ENCODE peak calls at places on chromosomes 13 and 19, in four cellular contexts. One of them, this sample, is unnamed.

GRCh38 chr13:35485451-35485850 is 9.0 kb upstream of the MAB21L1 start:
- DNase-seq in HepG2: no peak
- DNase-seq in A549: no peak
- DNase-seq in GM12878: no peak
- DNase-seq in this sample: no peak

GRCh38 chr19:16139752-16140151 is 3.7 kb upstream of the HSH2D start:
- DNase-seq in A549: no peak
- DNase-seq in HepG2: no peak
- DNase-seq in GM12878: peak
- DNase-seq in this sample: no peak

GRCh38 chr19:33641261-33641660 is 19.5 kb downstream of the CHST8 start:
- DNase-seq in A549: no peak
- DNase-seq in HepG2: no peak
- DNase-seq in GM12878: no peak
- DNase-seq in this sample: no peak

GRCh38 chr13:34678154-34678553 is 263.9 kb upstream of the NBEA start:
- DNase-seq in A549: peak
- DNase-seq in GM12878: no peak
- DNase-seq in HepG2: peak
- DNase-seq in this sample: no peak

GRCh38 chr13:65744761-65745160 is 1485.4 kb downstream of the PCDH9 start:
- DNase-seq in A549: no peak
- DNase-seq in HepG2: no peak
- DNase-seq in GM12878: no peak
- DNase-seq in this sample: no peak

GRCh38 chr13:80224468-80224867 is 116.5 kb downstream of the SPRY2 start:
- DNase-seq in GM12878: no peak
- DNase-seq in A549: no peak
- DNase-seq in HepG2: no peak
- DNase-seq in this sample: no peak

GRCh38 chr19:30446844-30447243 is 74.7 kb downstream of the ZNF536 start:
- DNase-seq in A549: no peak
- DNase-seq in HepG2: no peak
- DNase-seq in GM12878: no peak
- DNase-seq in this sample: no peak

GRCh38 chr19:47848871-47849473 is 10.1 kb upstream of the TPRX2 start:
- DNase-seq in A549: peak
- DNase-seq in HepG2: peak
- DNase-seq in GM12878: no peak
- DNase-seq in this sample: peak

GRCh38 chr19:35943542-35944301 is 7.5 kb downstream of the LRFN3 start:
- DNase-seq in HepG2: no peak
- DNase-seq in A549: no peak
- DNase-seq in GM12878: no peak
- DNase-seq in this sample: no peak

GRCh38 chr19:46714523-46715106 is 2.3 kb downstream of the PRKD2 start:
- DNase-seq in A549: no peak
- DNase-seq in GM12878: no peak
- DNase-seq in HepG2: no peak
- DNase-seq in this sample: no peak

GRCh38 chr13:27952931-27953670 is 16.0 kb downstream of the CDX2 start:
- DNase-seq in HepG2: peak
- DNase-seq in GM12878: no peak
- DNase-seq in A549: no peak
- DNase-seq in this sample: no peak

GRCh38 chr13:67048793-67049150 is 181.4 kb downstream of the PCDH9 start:
- DNase-seq in A549: no peak
- DNase-seq in HepG2: no peak
- DNase-seq in GM12878: no peak
- DNase-seq in this sample: no peak

GRCh38 chr19:47890865-47891621 is 4.9 kb upstream of the SULT2A1 start:
- DNase-seq in HepG2: no peak
- DNase-seq in GM12878: no peak
- DNase-seq in A549: no peak
- DNase-seq in this sample: no peak

GRCh38 chr13:44685641-44686040 is 109.5 kb upstream of the TSC22D1 start:
- DNase-seq in GM12878: no peak
- DNase-seq in A549: no peak
- DNase-seq in HepG2: no peak
- DNase-seq in this sample: no peak

GRCh38 chr19:948842-949496 is 23.1 kb downstream of the ARID3A start:
- DNase-seq in GM12878: no peak
- DNase-seq in A549: no peak
- DNase-seq in HepG2: no peak
- DNase-seq in this sample: no peak

GRCh38 chr13:59776924-59777690 is 386.6 kb downstream of the DIAPH3 start:
- DNase-seq in A549: no peak
- DNase-seq in HepG2: no peak
- DNase-seq in GM12878: peak
- DNase-seq in this sample: no peak

GRCh38 chr19:54191671-54192453 is 754 bp downstream of the TSEN34 start:
- DNase-seq in HepG2: no peak
- DNase-seq in A549: no peak
- DNase-seq in GM12878: no peak
- DNase-seq in this sample: no peak

GRCh38 chr13:112718318-112718717 is 28.5 kb downstream of the ATP11A start:
- DNase-seq in A549: no peak
- DNase-seq in HepG2: no peak
- DNase-seq in GM12878: no peak
- DNase-seq in this sample: no peak

GRCh38 chr19:10061717-10062310 is 24.3 kb upstream of the SHFL start:
- DNase-seq in GM12878: no peak
- DNase-seq in A549: no peak
- DNase-seq in HepG2: no peak
- DNase-seq in this sample: no peak

GRCh38 chr13:95536629-95537241 is 15.8 kb upstream of the CLDN10 start:
- DNase-seq in HepG2: no peak
- DNase-seq in GM12878: no peak
- DNase-seq in A549: no peak
- DNase-seq in this sample: no peak

GRCh38 chr13:27022571-27023311 is 148.9 kb downstream of the USP12 start:
- DNase-seq in HepG2: peak
- DNase-seq in GM12878: no peak
- DNase-seq in A549: peak
- DNase-seq in this sample: no peak

GRCh38 chr13:29369060-29369743 is 226.3 kb downstream of the SLC7A1 start:
- DNase-seq in GM12878: peak
- DNase-seq in HepG2: peak
- DNase-seq in A549: no peak
- DNase-seq in this sample: peak

GRCh38 chr19:56106397-56106849 is 14.7 kb downstream of the ZNF787 start:
- DNase-seq in HepG2: no peak
- DNase-seq in A549: no peak
- DNase-seq in GM12878: no peak
- DNase-seq in this sample: no peak

GRCh38 chr19:1050989-1051788 is 11.3 kb downstream of the ABCA7 start:
- DNase-seq in HepG2: no peak
- DNase-seq in GM12878: no peak
- DNase-seq in A549: no peak
- DNase-seq in this sample: no peak

GRCh38 chr13:30415430-30416030 is 6.8 kb upstream of the UBE2L5 start:
- DNase-seq in GM12878: no peak
- DNase-seq in HepG2: no peak
- DNase-seq in A549: no peak
- DNase-seq in this sample: no peak

GRCh38 chr19:17112271-17112670 is 36.7 kb downstream of the MYO9B start:
- DNase-seq in A549: no peak
- DNase-seq in HepG2: no peak
- DNase-seq in GM12878: no peak
- DNase-seq in this sample: no peak

GRCh38 chr19:50933640-50934039 is 19.2 kb downstream of the KLK5 start:
- DNase-seq in A549: no peak
- DNase-seq in GM12878: no peak
- DNase-seq in HepG2: no peak
- DNase-seq in this sample: no peak

GRCh38 chr13:40665061-40665753 is 1.2 kb downstream of the FOXO1 start:
- DNase-seq in GM12878: no peak
- DNase-seq in A549: peak
- DNase-seq in HepG2: no peak
- DNase-seq in this sample: peak

GRCh38 chr13:45362939-45363338 is 22.0 kb upstream of the TPT1 start:
- DNase-seq in HepG2: peak
- DNase-seq in A549: no peak
- DNase-seq in GM12878: no peak
- DNase-seq in this sample: no peak

GRCh38 chr13:33441015-33441414 is 155.5 kb upstream of the STARD13 start:
- DNase-seq in GM12878: no peak
- DNase-seq in A549: peak
- DNase-seq in HepG2: peak
- DNase-seq in this sample: peak

GRCh38 chr13:51396352-51396751 is 56.5 kb downstream of the INTS6 start:
- DNase-seq in HepG2: no peak
- DNase-seq in GM12878: no peak
- DNase-seq in A549: no peak
- DNase-seq in this sample: no peak

GRCh38 chr13:44768233-44768632 is 192.1 kb upstream of the TSC22D1 start:
- DNase-seq in A549: no peak
- DNase-seq in GM12878: peak
- DNase-seq in HepG2: no peak
- DNase-seq in this sample: no peak

GRCh38 chr19:40601061-40601973 is at the start of gene LTBP4:
- DNase-seq in A549: no peak
- DNase-seq in GM12878: no peak
- DNase-seq in HepG2: no peak
- DNase-seq in this sample: peak

GRCh38 chr19:1571358-1571757 is 3.2 kb upstream of the MEX3D start:
- DNase-seq in HepG2: no peak
- DNase-seq in A549: no peak
- DNase-seq in GM12878: no peak
- DNase-seq in this sample: no peak

DNA sequence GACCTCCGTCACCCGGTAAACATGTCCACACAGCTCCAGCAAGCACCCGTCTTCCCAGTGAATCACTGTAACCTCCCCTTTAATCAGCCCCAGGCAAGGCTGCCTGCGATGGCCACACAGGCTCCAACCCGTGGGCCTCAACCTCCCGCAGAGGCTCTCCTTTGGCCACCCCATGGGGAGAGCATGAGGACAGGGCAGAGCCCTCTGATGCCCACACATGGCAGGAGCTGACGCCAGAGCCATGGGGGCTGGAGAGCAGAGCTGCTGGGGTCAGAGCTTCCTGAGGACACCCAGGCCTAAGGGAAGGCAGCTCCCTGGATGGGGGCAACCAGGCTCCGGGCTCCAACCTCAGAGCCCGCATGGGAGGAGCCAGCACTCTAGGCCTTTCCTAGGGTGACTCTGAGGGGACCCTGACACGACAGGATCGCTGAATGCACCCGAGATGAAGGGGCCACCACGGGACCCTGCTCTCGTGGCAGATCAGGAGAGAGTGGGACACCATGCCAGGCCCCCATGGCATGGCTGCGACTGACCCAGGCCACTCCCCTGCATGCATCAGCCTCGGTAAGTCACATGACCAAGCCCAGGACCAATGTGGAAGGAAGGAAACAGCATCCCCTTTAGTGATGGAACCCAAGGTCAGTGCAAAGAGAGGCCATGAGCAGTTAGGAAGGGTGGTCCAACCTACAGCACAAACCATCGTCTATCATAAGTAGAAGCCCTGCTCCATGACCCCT is 9.0 kb upstream of the CEACAM5 start:
- DNase-seq in HepG2: no peak
- DNase-seq in A549: peak
- DNase-seq in GM12878: no peak
- DNase-seq in this sample: no peak
- TF ChIP-seq PBX3 in HepG2: no peak
- TF ChIP-seq PBX3 in A549: no peak
- TF ChIP-seq PBX3 in GM12878: no peak
- TF ChIP-seq PBX3 in this sample: no peak

DNA sequence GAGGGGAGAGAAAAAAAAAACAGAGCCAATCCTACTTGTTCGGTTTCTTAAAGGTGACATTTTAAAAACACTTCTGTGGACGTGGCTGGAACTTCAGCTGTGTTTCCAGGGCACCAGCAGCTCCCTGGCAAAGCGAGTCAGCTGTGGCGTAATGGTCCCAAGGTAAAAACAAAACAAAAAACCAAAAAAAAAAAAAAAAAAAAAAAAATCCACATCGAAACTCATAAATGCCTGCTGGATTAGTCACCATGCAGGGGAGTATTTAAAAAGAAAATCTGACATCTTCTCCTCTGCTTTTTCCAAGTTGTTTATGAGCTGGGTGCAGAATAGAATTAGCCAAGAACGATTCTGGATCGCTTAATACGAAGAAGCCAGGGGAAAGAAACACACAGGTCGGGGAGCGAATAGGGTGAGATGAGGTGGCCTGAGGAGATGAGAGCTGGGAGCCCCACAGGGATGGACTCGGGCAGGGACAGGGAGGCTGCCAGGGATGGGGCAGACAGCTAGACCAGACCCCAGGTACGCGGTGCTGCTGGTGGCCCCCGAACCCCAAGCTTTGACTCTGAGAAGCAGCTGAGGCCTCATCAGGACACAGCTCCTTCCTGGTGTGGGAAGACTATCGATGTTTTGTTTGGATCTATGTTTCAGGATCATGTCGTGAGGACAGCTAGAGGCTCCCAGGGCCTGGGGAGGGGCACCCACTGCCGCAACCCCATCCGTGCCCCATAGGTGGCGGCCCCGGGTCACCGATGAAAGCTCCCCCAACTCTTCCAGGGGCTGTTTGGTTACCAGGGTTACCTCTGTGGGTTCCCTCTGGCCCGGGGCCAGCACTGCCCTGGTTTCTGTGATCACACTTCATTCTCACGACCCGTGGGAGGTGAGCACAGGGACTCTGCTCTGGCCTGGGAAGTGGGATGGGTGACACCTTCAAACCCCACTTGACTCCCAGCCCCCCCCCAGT is 3.1 kb upstream of the CTXN1 start:
- DNase-seq in GM12878: no peak
- DNase-seq in A549: peak
- DNase-seq in HepG2: peak
- DNase-seq in this sample: peak
- TF ChIP-seq PBX3 in GM12878: no peak
- TF ChIP-seq PBX3 in A549: no peak
- TF ChIP-seq PBX3 in HepG2: no peak
- TF ChIP-seq PBX3 in this sample: peak

GRCh38 chr13:99033814-99034213 is 56.0 kb upstream of the DOCK9 start:
- DNase-seq in HepG2: peak
- DNase-seq in A549: peak
- DNase-seq in GM12878: no peak
- DNase-seq in this sample: peak
- TF ChIP-seq PBX3 in HepG2: no peak
- TF ChIP-seq PBX3 in A549: no peak
- TF ChIP-seq PBX3 in GM12878: no peak
- TF ChIP-seq PBX3 in this sample: no peak

DNA sequence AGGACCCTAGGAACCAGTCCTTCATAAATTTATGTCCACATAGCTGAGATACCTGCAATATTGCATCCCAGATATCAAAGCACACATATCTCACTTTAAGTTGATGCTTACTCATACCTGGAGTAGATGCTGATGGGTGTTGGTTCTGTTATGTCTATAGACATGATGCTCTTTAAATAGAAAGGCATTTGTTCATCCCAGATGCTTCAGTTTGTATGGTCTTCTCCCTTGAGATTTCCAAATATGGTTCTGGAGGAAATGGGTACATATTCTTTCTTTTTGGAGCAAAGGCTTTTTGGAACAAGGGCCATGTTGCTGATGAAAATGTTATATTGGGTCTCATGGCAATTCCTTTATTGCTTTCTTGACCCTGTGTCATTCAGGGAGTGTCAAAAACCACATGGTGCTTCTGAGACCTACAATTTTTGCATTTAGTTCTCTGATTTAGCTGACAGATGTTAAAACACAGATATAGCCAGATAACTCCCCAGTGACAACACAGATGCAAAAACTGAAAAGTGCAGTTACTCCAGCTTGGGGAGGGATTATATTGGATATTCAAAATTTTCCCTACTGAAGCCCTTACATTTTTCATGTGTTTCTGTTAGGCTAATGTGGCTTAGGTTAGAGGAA is 211.4 kb downstream of the KCNRG start:
- DNase-seq in GM12878: no peak
- DNase-seq in A549: no peak
- DNase-seq in HepG2: no peak
- DNase-seq in this sample: no peak
- TF ChIP-seq PBX3 in GM12878: no peak
- TF ChIP-seq PBX3 in A549: no peak
- TF ChIP-seq PBX3 in HepG2: no peak
- TF ChIP-seq PBX3 in this sample: no peak